ENCODE peak calls at places on chromosomes 4 and X, in seven cellular contexts. J, C, D, V, G, P and K are unnamed samples.

GRCh38 chrX:9354918-9355317 is 109.9 kb upstream of the TBL1X start:
- DNase-seq in P (no peak), V (no peak), G (no peak), C (no peak), D (no peak), J (no peak), K (no peak)

GRCh38 chr4:124253080-124253479 is 459.5 kb downstream of the ANKRD50 start:
- DNase-seq in D (no peak), P (no peak), J (no peak), V (no peak), C (no peak), G (no peak), K (no peak)

GRCh38 chr4:89939994-89940393 is 45.3 kb downstream of the MMRN1 start:
- DNase-seq in P (no peak), C (no peak), G (no peak), J (no peak), V (no peak), D (no peak), K (no peak)

GRCh38 chr4:69999420-69999819 is 3.7 kb downstream of the STATH start:
- DNase-seq in C (no peak), P (no peak), J (no peak), V (no peak), D (no peak), G (no peak), K (no peak)

GRCh38 chrX:116009348-116009747 is 161.2 kb upstream of the AGTR2 start:
- DNase-seq in J (no peak), C (no peak), P (no peak), D (no peak), V (no peak), G (no peak), K (no peak)

GRCh38 chr4:133600008-133600407 is 450.9 kb downstream of the PCDH10 start:
- DNase-seq in C (no peak), D (no peak), G (no peak), V (peak; percentile 12), J (no peak), P (no peak), K (no peak)

GRCh38 chr4:157806176-157806575 is 366.6 kb downstream of the GASK1B start:
- DNase-seq in P (no peak), C (no peak), J (no peak), D (no peak), V (no peak), G (no peak), K (no peak)

GRCh38 chrX:11273544-11273943 is 19.7 kb upstream of the AMELX start:
- DNase-seq in J (no peak), D (no peak), G (no peak), P (no peak), C (no peak), V (no peak), K (no peak)

GRCh38 chr4:4289575-4289929 is 402 bp downstream of the LYAR start:
- DNase-seq in V (no peak), D (no peak), J (no peak), G (no peak), P (no peak), C (no peak), K (no peak)

GRCh38 chr4:1746265-1746691 is 25.0 kb downstream of the TACC3 start:
- DNase-seq in V (peak; percentile 83), G (peak; percentile 46), P (peak; percentile 100), C (peak; percentile 82), D (no peak), J (peak; percentile 96), K (peak; percentile 88)

GRCh38 chr4:81724925-81725329 is 253.2 kb upstream of the RASGEF1B start:
- DNase-seq in J (no peak), D (peak; percentile 3), P (no peak), G (no peak), V (no peak), C (peak; percentile 7), K (no peak)

GRCh38 chrX:43962636-43963035 is 10.6 kb downstream of the NDP start:
- DNase-seq in J (no peak), D (no peak), C (no peak), V (no peak), G (no peak), P (no peak), K (no peak)

GRCh38 chrX:43963726-43964125 is 9.5 kb downstream of the NDP start:
- DNase-seq in G (no peak), J (no peak), P (no peak), V (no peak), C (no peak), D (no peak), K (no peak)

GRCh38 chrX:43956034-43956433 is 17.2 kb downstream of the NDP start:
- DNase-seq in D (no peak), V (no peak), G (no peak), C (no peak), J (no peak), P (no peak), K (no peak)

GRCh38 chrX:43961699-43962098 is 11.5 kb downstream of the NDP start:
- DNase-seq in J (no peak), G (no peak), C (no peak), P (no peak), V (peak; percentile 15), D (no peak), K (no peak)

GRCh38 chrX:43958529-43958928 is 14.7 kb downstream of the NDP start:
- DNase-seq in G (peak; percentile 81), V (peak; percentile 47), C (peak; percentile 72), P (no peak), J (peak; percentile 64), D (peak; percentile 13), K (peak; percentile 70)
- TF ChIP-seq YY1 in G (no peak), V (no peak), C (no peak), P (no peak), J (no peak), D (peak; percentile 14), K (no peak)

DNA sequence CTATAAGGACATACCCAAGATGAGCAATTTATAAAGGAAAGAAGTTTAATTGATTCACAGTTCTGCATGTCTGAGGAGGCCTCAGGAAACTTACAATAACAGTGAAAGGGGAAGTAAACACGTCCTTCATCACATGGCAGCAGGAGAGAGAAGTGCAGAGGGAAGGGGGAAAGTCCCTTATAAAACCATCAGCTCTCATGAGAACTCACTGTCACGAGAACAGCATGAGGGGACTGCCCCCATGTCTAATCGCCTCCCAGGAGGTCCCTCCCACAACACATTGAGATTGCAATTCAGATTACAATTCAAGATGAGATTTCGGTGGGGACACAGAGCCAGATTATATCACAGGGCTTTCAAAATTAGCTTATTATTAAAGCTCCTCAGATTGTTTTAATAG is 209.5 kb upstream of the PPP3CA start:
- DNase-seq in J (no peak), P (no peak), D (no peak), G (no peak), C (no peak), V (no peak), K (no peak)
- TF ChIP-seq YY1 in J (no peak), P (no peak), D (no peak), G (no peak), C (no peak), V (no peak), K (no peak)

DNA sequence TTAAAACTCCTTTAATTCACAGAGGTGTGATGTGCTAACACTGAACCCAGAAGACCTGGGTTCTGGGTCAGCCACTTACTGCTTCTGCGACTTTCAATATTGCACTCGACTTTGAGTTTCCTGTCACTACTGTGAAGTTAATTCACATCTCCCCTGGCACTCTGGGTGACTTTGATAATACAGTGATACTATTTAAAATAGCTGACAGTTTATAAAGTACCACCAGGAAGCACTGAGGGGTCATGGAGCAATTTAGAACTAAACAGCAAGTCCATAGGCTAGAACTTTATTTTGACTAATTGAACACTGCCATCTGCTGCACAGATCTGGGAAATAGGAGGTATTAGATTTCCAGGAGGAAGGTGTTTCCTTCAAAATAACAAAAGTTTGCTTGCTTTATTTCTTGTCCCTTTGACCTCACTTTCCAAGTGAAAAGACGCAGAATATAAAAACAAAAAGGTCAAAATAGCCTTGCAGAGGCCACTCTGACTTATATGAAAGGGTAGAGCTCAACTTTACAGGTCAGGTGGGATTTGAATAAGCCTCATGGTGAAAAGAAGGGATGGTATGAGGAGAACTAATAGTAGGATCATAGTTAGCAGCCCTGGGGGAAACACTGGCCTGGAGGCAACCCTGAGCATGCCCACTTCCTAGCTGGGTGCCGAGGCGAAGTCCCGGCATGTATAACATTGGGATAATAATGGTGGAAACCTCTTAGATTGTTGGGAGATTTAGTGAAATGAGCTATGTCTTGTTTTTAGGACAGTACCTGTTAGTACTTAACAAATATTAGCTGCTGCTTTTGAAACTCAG is 53.4 kb downstream of the ZNF518B start:
- DNase-seq in P (no peak), D (no peak), G (peak; percentile 31), C (peak; percentile 29), J (peak; percentile 16), V (peak; percentile 33), K (peak; percentile 18)
- TF ChIP-seq YY1 in P (no peak), D (no peak), G (no peak), C (no peak), J (no peak), V (no peak), K (no peak)

GRCh38 chrX:133159205-133159604 is 58.9 kb downstream of the TFDP3 start:
- DNase-seq in D (no peak), J (no peak), G (no peak), V (no peak), P (no peak), C (peak; percentile 7), K (no peak)
- TF ChIP-seq YY1 in D (no peak), J (no peak), G (no peak), V (no peak), P (no peak), C (peak; percentile 60), K (no peak)

GRCh38 chr4:108731001-108731400 is 31.9 kb downstream of the ETNPPL start:
- DNase-seq in G (no peak), V (no peak), C (no peak), J (no peak), P (no peak), D (no peak), K (no peak)
- TF ChIP-seq YY1 in G (no peak), V (no peak), C (no peak), J (no peak), P (no peak), D (no peak), K (no peak)

DNA sequence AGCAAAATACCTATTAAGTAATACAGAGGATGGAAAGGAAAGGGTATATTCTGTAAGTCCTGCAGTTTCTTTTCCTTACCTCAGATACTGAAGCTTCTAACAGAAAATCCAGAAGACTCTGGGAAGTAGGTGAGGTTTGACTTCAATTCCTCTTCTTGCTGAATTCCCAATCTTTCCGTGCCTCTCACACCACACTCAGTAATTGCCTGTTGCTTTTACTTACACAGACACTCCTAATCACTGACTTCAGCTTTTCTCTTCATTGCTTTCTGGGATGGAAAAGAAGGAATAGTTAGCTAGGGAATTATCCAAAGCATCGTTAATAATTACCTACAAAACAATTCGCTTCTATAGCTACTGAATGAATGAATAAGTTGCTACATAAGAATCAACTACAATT is 163.6 kb downstream of the FBXO8 start:
- DNase-seq in P (no peak), C (no peak), D (no peak), G (no peak), J (no peak), V (no peak), K (no peak)
- TF ChIP-seq YY1 in P (no peak), C (no peak), D (no peak), G (no peak), J (no peak), V (no peak), K (no peak)

DNA sequence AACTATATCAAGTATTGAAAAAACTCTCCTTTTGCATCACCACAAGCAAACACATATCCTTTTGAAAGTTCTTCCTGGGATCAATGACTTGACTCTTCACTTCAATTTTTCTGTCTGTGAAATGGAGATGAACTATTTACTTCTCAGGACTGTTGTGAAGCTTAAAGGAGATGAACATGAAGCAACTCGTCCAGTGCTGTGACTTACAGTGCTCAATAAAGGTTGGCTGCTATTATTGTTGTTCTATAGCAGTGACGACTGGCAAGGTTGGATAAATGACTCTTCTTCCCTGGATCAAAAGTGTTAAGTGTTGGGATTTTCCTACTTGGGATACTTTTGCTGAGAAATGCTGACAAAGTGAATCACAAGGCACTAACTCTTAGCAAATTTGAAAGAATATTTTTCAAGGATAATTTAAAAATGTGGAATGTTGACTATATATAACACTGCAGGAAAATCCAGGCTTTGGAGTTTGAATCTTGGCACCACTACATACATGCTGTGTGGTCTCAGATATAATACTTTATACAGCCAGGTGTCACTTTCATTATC is 13.7 kb downstream of the FRAS1 start:
- DNase-seq in P (no peak), J (no peak), V (no peak), G (no peak), C (no peak), D (no peak), K (no peak)
- TF ChIP-seq YY1 in P (no peak), J (no peak), V (no peak), G (no peak), C (no peak), D (no peak), K (no peak)